ENCODE peak calls at places on chromosomes 6 and 20, in six cellular contexts. O is endothelial cell, H is NCI-H510A, Z is RCC 7860, P is memory B cell, R is ACHN. D is an unnamed sample.

GRCh38 chr20:17743677-17744076 is 43.9 kb downstream of the BANF2 start:
- DNase-seq in R (no peak), Z (no peak), H (no peak), O (no peak), P (no peak), D (no peak)

GRCh38 chr6:155398701-155399061 is 57.0 kb downstream of the NOX3 start:
- DNase-seq in R (no peak), H (no peak), P (no peak), Z (no peak), O (no peak), D (no peak)

GRCh38 chr6:75893058-75893775 is 144.2 kb downstream of the MYO6 start:
- DNase-seq in Z (peak), O (no peak), R (peak), H (no peak), P (no peak), D (peak)

GRCh38 chr6:164014716-164015484 is 600.4 kb downstream of the QKI start:
- DNase-seq in R (no peak), H (no peak), P (no peak), Z (no peak), O (no peak), D (no peak)

GRCh38 chr6:42424906-42425474 is 26.7 kb downstream of the TRERF1 start:
- DNase-seq in H (no peak), O (no peak), R (no peak), P (no peak), Z (no peak), D (peak)

GRCh38 chr6:38846844-38847243 is 131.7 kb downstream of the DNAH8 start:
- DNase-seq in R (no peak), Z (peak), P (no peak), H (no peak), O (no peak), D (peak)

GRCh38 chr20:58017970-58018530 is 210.4 kb downstream of the ANKRD60 start:
- DNase-seq in H (no peak), P (no peak), R (no peak), Z (no peak), O (no peak), D (no peak)

GRCh38 chr6:154448448-154449096 is 61.9 kb downstream of the CNKSR3 start:
- DNase-seq in P (no peak), R (peak), H (no peak), Z (no peak), O (no peak), D (peak)

GRCh38 chr6:160667854-160668481 is 3.9 kb upstream of the LPA start:
- DNase-seq in R (peak), P (no peak), H (no peak), Z (peak), O (peak), D (peak)

GRCh38 chr6:50849016-50849748 is 30.5 kb downstream of the TFAP2B start:
- DNase-seq in H (no peak), R (no peak), Z (no peak), O (peak), P (no peak), D (no peak)

GRCh38 chr6:10668126-10668917 is 26.1 kb downstream of the C6orf52 start:
- DNase-seq in O (no peak), H (no peak), P (no peak), R (no peak), Z (no peak), D (no peak)

GRCh38 chr20:1533059-1533458 is 24.4 kb downstream of the SIRPD start:
- DNase-seq in H (no peak), R (peak), P (no peak), Z (no peak), O (no peak), D (peak)

GRCh38 chr6:20640181-20640580 is 105.9 kb downstream of the CDKAL1 start:
- DNase-seq in Z (no peak), H (no peak), R (no peak), P (no peak), O (no peak), D (no peak)

GRCh38 chr6:339480-339879 is 47.2 kb downstream of the DUSP22 start:
- DNase-seq in H (no peak), O (no peak), R (no peak), P (no peak), Z (no peak), D (no peak)

GRCh38 chr6:157556671-157557430 is 175.9 kb downstream of the ZDHHC14 start:
- DNase-seq in O (no peak), H (peak), Z (no peak), R (no peak), P (peak), D (no peak)

GRCh38 chr20:17461941-17462340 is 69.2 kb downstream of the BFSP1 start:
- DNase-seq in H (no peak), R (no peak), P (no peak), Z (no peak), O (no peak), D (no peak)

GRCh38 chr20:44780226-44780625 is 30.1 kb downstream of the RIMS4 start:
- DNase-seq in P (no peak), O (peak), R (peak), H (no peak), Z (peak), D (peak)

GRCh38 chr6:3247255-3248146 is 11.2 kb upstream of the PSMG4 start:
- DNase-seq in R (peak), P (no peak), O (no peak), Z (peak), H (no peak), D (peak)

GRCh38 chr6:36336210-36336588 is 489 bp downstream of the BNIP5 start:
- DNase-seq in O (no peak), P (no peak), R (no peak), H (no peak), Z (no peak), D (no peak)

GRCh38 chr20:56807118-56807517 is 178.0 kb downstream of the TFAP2C start:
- DNase-seq in Z (no peak), R (no peak), H (no peak), O (no peak), P (no peak), D (no peak)

GRCh38 chr6:3516094-3516493 is 59.2 kb upstream of the SLC22A23 start:
- DNase-seq in P (no peak), O (no peak), R (no peak), H (no peak), Z (no peak), D (peak)

GRCh38 chr6:87722831-87723726 is 21.0 kb upstream of the AKIRIN2 start:
- DNase-seq in R (peak), O (no peak), H (no peak), Z (peak), P (no peak), D (peak)

GRCh38 chr20:17629678-17630089 is 52.4 kb downstream of the RRBP1 start:
- DNase-seq in R (no peak), O (no peak), P (no peak), H (no peak), Z (no peak), D (no peak)

GRCh38 chr20:57939499-57939898 is 229.7 kb upstream of the PMEPA1 start:
- DNase-seq in R (no peak), H (no peak), P (no peak), O (no peak), Z (no peak), D (peak)

GRCh38 chr6:134363323-134364039 is 45.6 kb upstream of the SGK1 start:
- DNase-seq in O (no peak), R (peak), P (no peak), H (no peak), Z (peak), D (peak)

D was measured in kidney tubule cell.